ENCODE peak calls at places on chromosomes 3 and 15, in nine cellular contexts. J is AG10803; R is astrocyte of the spinal cord; D is activated CD8-positive, alpha-beta memory T cell treated with anti-CD3 and anti-CD28 coated beads, Interleukin-2, amount 50 U/mL, for 48 hours; S is anterior cingulate cortex; Q is GM04504; E is ELR; P is GM18507; T is activated CD8-positive, alpha-beta T cell treated with anti-CD3 and anti-CD28 coated beads for 36 hours. U is an unnamed sample.

GRCh38 chr3:89955141-89955540 is 847.7 kb downstream of the EPHA3 start:
- DNase-seq in J (no peak), R (peak), D (no peak), S (no peak), Q (no peak), E (no peak), P (no peak), T (no peak), U (no peak)

GRCh38 chr3:13072239-13073041 is 789 bp downstream of the IQSEC1 start:
- DNase-seq in J (no peak), R (no peak), D (no peak), S (peak), Q (no peak), E (no peak), P (peak), T (peak), U (no peak)

GRCh38 chr15:70111203-70112017 is 13.7 kb upstream of the TLE3 start:
- DNase-seq in J (peak), R (peak), D (no peak), S (peak), Q (peak), E (peak), P (no peak), T (no peak), U (peak)

GRCh38 chr3:27616031-27616430 is 106.1 kb downstream of the EOMES start:
- DNase-seq in J (peak), R (no peak), D (no peak), S (no peak), Q (no peak), E (no peak), P (no peak), T (no peak), U (no peak)

GRCh38 chr15:90868261-90868689 is at the start of gene FURIN:
- DNase-seq in J (no peak), R (no peak), D (no peak), S (no peak), Q (no peak), E (no peak), P (no peak), T (no peak), U (no peak)

GRCh38 chr3:4985330-4986174 is 6.3 kb downstream of the BHLHE40 start:
- DNase-seq in J (peak), R (peak), D (peak), S (no peak), Q (no peak), E (peak), P (no peak), T (peak), U (peak)

GRCh38 chr3:169457807-169458206 is 205.7 kb downstream of the MECOM start:
- DNase-seq in J (no peak), R (no peak), D (no peak), S (no peak), Q (no peak), E (no peak), P (no peak), T (no peak), U (no peak)

GRCh38 chr3:189457201-189457607 is 174.0 kb upstream of the TP63 start:
- DNase-seq in J (peak), R (peak), D (no peak), S (no peak), Q (no peak), E (peak), P (no peak), T (no peak), U (peak)

GRCh38 chr3:159928071-159928491 is 60.6 kb upstream of the IL12A start:
- DNase-seq in J (peak), R (peak), D (no peak), S (no peak), Q (no peak), E (peak), P (no peak), T (no peak), U (peak)

GRCh38 chr3:141452045-141452444 is 34.8 kb upstream of the RASA2 start:
- DNase-seq in J (peak), R (peak), D (no peak), S (no peak), Q (no peak), E (peak), P (peak), T (peak), U (peak)

GRCh38 chr3:105853801-105854432 is 14.9 kb downstream of the CBLB start:
- DNase-seq in J (no peak), R (no peak), D (no peak), S (no peak), Q (no peak), E (no peak), P (no peak), T (peak), U (no peak)

GRCh38 chr3:110419571-110419970 is 652.0 kb upstream of the NECTIN3 start:
- DNase-seq in J (peak), R (peak), D (no peak), S (no peak), Q (peak), E (peak), P (no peak), T (no peak), U (peak)